ENCODE peak calls at places on chromosomes 2 and 18, in six cellular contexts. U is AG10803, S is NCI-H1417, C is choroid plexus epithelial cell, B is germinal center, G is NCI-H1092 treated with DMSO at 0.1 percent for 48 hours. K is an unnamed sample.
A peak's percentile ranks its signal among the peaks of the same experiment; 100 is the strongest.

GRCh38 chr2:191374366-191374765 is 129.2 kb downstream of the MYO1B start:
- DNase-seq in G (no peak), C (no peak), U (peak; percentile 29), S (no peak), B (no peak), K (no peak)

GRCh38 chr2:206990335-206990734 is 51.0 kb downstream of the CPO start:
- DNase-seq in B (no peak), G (no peak), C (peak; percentile 56), U (no peak), S (no peak), K (no peak)

GRCh38 chr2:188292446-188293239 is 969 bp downstream of the GULP1 start:
- DNase-seq in S (peak; percentile 8), U (peak; percentile 78), G (peak; percentile 9), B (no peak), C (peak; percentile 74), K (no peak)

GRCh38 chr2:131394147-131394931 is 30.4 kb upstream of the RAB6D start:
- DNase-seq in U (no peak), G (no peak), B (no peak), C (peak; percentile 21), S (no peak), K (no peak)

GRCh38 chr2:44772670-44773378 is 168.7 kb upstream of the SIX3 start:
- DNase-seq in B (no peak), C (no peak), S (peak; percentile 35), U (no peak), G (peak; percentile 84), K (no peak)

GRCh38 chr2:127953128-127953718 is 67.5 kb upstream of the AMMECR1L start:
- DNase-seq in B (no peak), G (no peak), C (peak; percentile 67), U (no peak), S (no peak), K (no peak)

GRCh38 chr2:220887880-220888279 is 684.2 kb downstream of the EPHA4 start:
- DNase-seq in G (no peak), U (no peak), B (no peak), S (no peak), C (no peak), K (no peak)

GRCh38 chr2:195633974-195634373 is 23.1 kb upstream of the SLC39A10 start:
- DNase-seq in C (no peak), B (no peak), S (no peak), U (no peak), G (no peak), K (no peak)

GRCh38 chr2:239721531-239721930 is 303.6 kb downstream of the NDUFA10 start:
- DNase-seq in U (no peak), G (no peak), C (no peak), S (no peak), B (no peak), K (no peak)

GRCh38 chr2:26533661-26534060 is 55.7 kb upstream of the OTOF start:
- DNase-seq in G (no peak), C (no peak), U (no peak), B (no peak), S (no peak), K (no peak)

GRCh38 chr2:112482309-112483046 is 522 bp downstream of the TTL start:
- DNase-seq in S (peak; percentile 26), C (peak; percentile 47), U (peak; percentile 43), B (peak; percentile 37), G (peak; percentile 17), K (peak; percentile 43)

GRCh38 chr2:3759331-3759730 is 56.0 kb downstream of the DCDC2C start:
- DNase-seq in B (no peak), C (no peak), U (peak; percentile 5), G (no peak), S (no peak), K (no peak)

GRCh38 chr2:230575640-230576324 is 136.9 kb upstream of the CAB39 start:
- DNase-seq in G (no peak), B (no peak), U (no peak), C (no peak), S (no peak), K (no peak)

GRCh38 chr2:241218131-241219029 is 29.9 kb downstream of the ANO7 start:
- DNase-seq in S (no peak), C (peak; percentile 13), U (peak; percentile 33), B (peak; percentile 64), G (peak; percentile 4), K (peak; percentile 69)

GRCh38 chr18:76985156-76985950 is 147.2 kb downstream of the MBP start:
- DNase-seq in B (no peak), S (no peak), G (no peak), C (no peak), U (no peak), K (no peak)

GRCh38 chr2:68244456-68244855 is 7.9 kb downstream of the PPP3R1 start:
- DNase-seq in C (no peak), B (no peak), S (no peak), G (no peak), U (no peak), K (no peak)

GRCh38 chr2:47373747-47374146 is 29.2 kb upstream of the MSH2 start:
- DNase-seq in G (peak; percentile 9), U (no peak), B (no peak), S (no peak), C (no peak), K (no peak)

GRCh38 chr18:12630136-12630535 is 27.8 kb downstream of the SPIRE1 start:
- DNase-seq in C (no peak), B (no peak), G (no peak), S (no peak), U (peak; percentile 28), K (no peak)

GRCh38 chr2:64622443-64623231 is 31.1 kb downstream of the SERTAD2 start:
- DNase-seq in G (no peak), C (peak; percentile 76), U (no peak), B (no peak), S (no peak), K (no peak)

GRCh38 chr2:120319686-120320317 is 26.1 kb upstream of the INHBB start:
- DNase-seq in C (no peak), U (no peak), G (no peak), B (no peak), S (no peak), K (no peak)

GRCh38 chr2:118348380-118349024 is 260.2 kb downstream of the INSIG2 start:
- DNase-seq in B (no peak), U (no peak), G (no peak), S (no peak), C (no peak), K (no peak)

GRCh38 chr2:95158891-95159619 is 593 bp downstream of the ZNF514 start:
- DNase-seq in G (peak; percentile 16), B (peak; percentile 39), U (peak; percentile 37), C (peak; percentile 56), S (peak; percentile 12), K (peak; percentile 58)

GRCh38 chr18:74861154-74861553 is 263.5 kb downstream of the ZNF407 start:
- DNase-seq in B (no peak), U (peak; percentile 1), G (no peak), S (no peak), C (peak; percentile 71), K (no peak)

GRCh38 chr2:74457549-74458131 is 598 bp upstream of the WBP1 start:
- DNase-seq in C (no peak), B (peak; percentile 84), G (peak; percentile 74), S (peak; percentile 66), U (no peak), K (peak; percentile 80)

GRCh38 chr18:37042381-37042780 is 213.5 kb downstream of the KIAA1328 start:
- DNase-seq in B (no peak), S (no peak), U (no peak), G (no peak), C (no peak), K (no peak)

GRCh38 chr2:149423633-149424032 is 93.2 kb downstream of the LYPD6 start:
- DNase-seq in G (no peak), B (no peak), S (no peak), C (no peak), U (no peak), K (no peak)

GRCh38 chr2:112754562-112754961 is 9.8 kb downstream of the CKAP2L start:
- DNase-seq in S (no peak), G (no peak), B (no peak), U (no peak), C (no peak), K (no peak)

GRCh38 chr2:233966388-233966787 is 49.2 kb downstream of the TRPM8 start:
- DNase-seq in S (no peak), U (peak; percentile 31), B (no peak), G (no peak), C (peak; percentile 29), K (no peak)

GRCh38 chr2:237326250-237327171 is 87.5 kb downstream of the COL6A3 start:
- DNase-seq in S (no peak), G (no peak), B (no peak), C (peak; percentile 98), U (no peak), K (no peak)

GRCh38 chr2:161990036-161990435 is 84.0 kb downstream of the DPP4 start:
- DNase-seq in B (no peak), U (no peak), G (no peak), C (no peak), S (no peak), K (no peak)

GRCh38 chr2:64654993-64655666 is 1.4 kb upstream of the SERTAD2 start:
- DNase-seq in G (no peak), B (no peak), S (peak; percentile 40), C (no peak), U (peak; percentile 37), K (no peak)

K was measured in GM10248.